ENCODE peak calls at places on chromosomes 11 and 22, in seven cellular contexts. One of them, this sample, is unnamed.

GRCh38 chr11:126589492-126589803 is 234.0 kb downstream of the ST3GAL4 start:
- DNase-seq in WTC11: no peak
- DNase-seq in anterior cingulate cortex: no peak
- DNase-seq in T-helper 1 cell: no peak
- DNase-seq in GM10248: no peak
- DNase-seq in HFF-Myc: no peak
- DNase-seq in stimulated activated effector memory CD8-positive, alpha-beta T cell treated with anti-CD3 and anti-CD28 coated beads, Interleukin-12 subunit alpha, Interleukin-12 subunit beta, amount 100 ng/mL, for 72 hours: no peak
- DNase-seq in this sample: no peak

GRCh38 chr22:31229402-31230140 is 17.5 kb downstream of the LIMK2 start:
- DNase-seq in WTC11: no peak
- DNase-seq in anterior cingulate cortex: no peak
- DNase-seq in T-helper 1 cell: peak
- DNase-seq in GM10248: no peak
- DNase-seq in HFF-Myc: no peak
- DNase-seq in stimulated activated effector memory CD8-positive, alpha-beta T cell treated with anti-CD3 and anti-CD28 coated beads, Interleukin-12 subunit alpha, Interleukin-12 subunit beta, amount 100 ng/mL, for 72 hours: no peak
- DNase-seq in this sample: no peak

GRCh38 chr22:48744283-48744641 is 1083.4 kb downstream of the BRD1 start:
- DNase-seq in WTC11: no peak
- DNase-seq in anterior cingulate cortex: no peak
- DNase-seq in T-helper 1 cell: no peak
- DNase-seq in GM10248: no peak
- DNase-seq in HFF-Myc: no peak
- DNase-seq in stimulated activated effector memory CD8-positive, alpha-beta T cell treated with anti-CD3 and anti-CD28 coated beads, Interleukin-12 subunit alpha, Interleukin-12 subunit beta, amount 100 ng/mL, for 72 hours: no peak
- DNase-seq in this sample: no peak

GRCh38 chr11:133966924-133967598 is 10.3 kb upstream of the IGSF9B start:
- DNase-seq in WTC11: peak
- DNase-seq in anterior cingulate cortex: no peak
- DNase-seq in T-helper 1 cell: peak
- DNase-seq in GM10248: peak
- DNase-seq in HFF-Myc: no peak
- DNase-seq in stimulated activated effector memory CD8-positive, alpha-beta T cell treated with anti-CD3 and anti-CD28 coated beads, Interleukin-12 subunit alpha, Interleukin-12 subunit beta, amount 100 ng/mL, for 72 hours: peak
- DNase-seq in this sample: peak

GRCh38 chr11:117143390-117143789 is 697 bp upstream of the PAFAH1B2 start:
- DNase-seq in WTC11: no peak
- DNase-seq in anterior cingulate cortex: no peak
- DNase-seq in T-helper 1 cell: peak
- DNase-seq in GM10248: peak
- DNase-seq in HFF-Myc: peak
- DNase-seq in stimulated activated effector memory CD8-positive, alpha-beta T cell treated with anti-CD3 and anti-CD28 coated beads, Interleukin-12 subunit alpha, Interleukin-12 subunit beta, amount 100 ng/mL, for 72 hours: no peak
- DNase-seq in this sample: peak

GRCh38 chr11:12989428-12990242 is 19.5 kb upstream of the RASSF10 start:
- DNase-seq in WTC11: no peak
- DNase-seq in anterior cingulate cortex: no peak
- DNase-seq in T-helper 1 cell: no peak
- DNase-seq in GM10248: no peak
- DNase-seq in HFF-Myc: no peak
- DNase-seq in stimulated activated effector memory CD8-positive, alpha-beta T cell treated with anti-CD3 and anti-CD28 coated beads, Interleukin-12 subunit alpha, Interleukin-12 subunit beta, amount 100 ng/mL, for 72 hours: no peak
- DNase-seq in this sample: no peak

GRCh38 chr11:132099692-132100091 is 729.3 kb downstream of the NTM start:
- DNase-seq in WTC11: peak
- DNase-seq in anterior cingulate cortex: no peak
- DNase-seq in T-helper 1 cell: no peak
- DNase-seq in GM10248: peak
- DNase-seq in HFF-Myc: no peak
- DNase-seq in stimulated activated effector memory CD8-positive, alpha-beta T cell treated with anti-CD3 and anti-CD28 coated beads, Interleukin-12 subunit alpha, Interleukin-12 subunit beta, amount 100 ng/mL, for 72 hours: no peak
- DNase-seq in this sample: peak

GRCh38 chr22:38174626-38175025 is 7.0 kb downstream of the PLA2G6 start:
- DNase-seq in WTC11: no peak
- DNase-seq in anterior cingulate cortex: no peak
- DNase-seq in T-helper 1 cell: no peak
- DNase-seq in GM10248: no peak
- DNase-seq in HFF-Myc: no peak
- DNase-seq in stimulated activated effector memory CD8-positive, alpha-beta T cell treated with anti-CD3 and anti-CD28 coated beads, Interleukin-12 subunit alpha, Interleukin-12 subunit beta, amount 100 ng/mL, for 72 hours: no peak
- DNase-seq in this sample: no peak

GRCh38 chr11:106127604-106128003 is 50.1 kb downstream of the AASDHPPT start:
- DNase-seq in WTC11: no peak
- DNase-seq in anterior cingulate cortex: no peak
- DNase-seq in T-helper 1 cell: no peak
- DNase-seq in GM10248: no peak
- DNase-seq in HFF-Myc: no peak
- DNase-seq in stimulated activated effector memory CD8-positive, alpha-beta T cell treated with anti-CD3 and anti-CD28 coated beads, Interleukin-12 subunit alpha, Interleukin-12 subunit beta, amount 100 ng/mL, for 72 hours: no peak
- DNase-seq in this sample: no peak

GRCh38 chr11:21769188-21769587 is 423.7 kb upstream of the ANO5 start:
- DNase-seq in WTC11: no peak
- DNase-seq in anterior cingulate cortex: no peak
- DNase-seq in T-helper 1 cell: no peak
- DNase-seq in GM10248: no peak
- DNase-seq in HFF-Myc: no peak
- DNase-seq in stimulated activated effector memory CD8-positive, alpha-beta T cell treated with anti-CD3 and anti-CD28 coated beads, Interleukin-12 subunit alpha, Interleukin-12 subunit beta, amount 100 ng/mL, for 72 hours: no peak
- DNase-seq in this sample: no peak

GRCh38 chr11:28701760-28702449 is 593.7 kb downstream of the METTL15 start:
- DNase-seq in WTC11: no peak
- DNase-seq in anterior cingulate cortex: no peak
- DNase-seq in T-helper 1 cell: no peak
- DNase-seq in GM10248: no peak
- DNase-seq in HFF-Myc: no peak
- DNase-seq in stimulated activated effector memory CD8-positive, alpha-beta T cell treated with anti-CD3 and anti-CD28 coated beads, Interleukin-12 subunit alpha, Interleukin-12 subunit beta, amount 100 ng/mL, for 72 hours: no peak
- DNase-seq in this sample: no peak

GRCh38 chr11:66739983-66740382 is 11.0 kb upstream of the SPTBN2 start:
- DNase-seq in WTC11: no peak
- DNase-seq in anterior cingulate cortex: no peak
- DNase-seq in T-helper 1 cell: no peak
- DNase-seq in GM10248: no peak
- DNase-seq in HFF-Myc: no peak
- DNase-seq in stimulated activated effector memory CD8-positive, alpha-beta T cell treated with anti-CD3 and anti-CD28 coated beads, Interleukin-12 subunit alpha, Interleukin-12 subunit beta, amount 100 ng/mL, for 72 hours: no peak
- DNase-seq in this sample: no peak

GRCh38 chr11:129699711-129700304 is 115.8 kb upstream of the TMEM45B start:
- DNase-seq in WTC11: no peak
- DNase-seq in anterior cingulate cortex: no peak
- DNase-seq in T-helper 1 cell: no peak
- DNase-seq in GM10248: no peak
- DNase-seq in HFF-Myc: no peak
- DNase-seq in stimulated activated effector memory CD8-positive, alpha-beta T cell treated with anti-CD3 and anti-CD28 coated beads, Interleukin-12 subunit alpha, Interleukin-12 subunit beta, amount 100 ng/mL, for 72 hours: no peak
- DNase-seq in this sample: peak

GRCh38 chr11:1155274-1155693 is 2.5 kb upstream of the MUC5AC start:
- DNase-seq in WTC11: no peak
- DNase-seq in anterior cingulate cortex: no peak
- DNase-seq in T-helper 1 cell: no peak
- DNase-seq in GM10248: no peak
- DNase-seq in HFF-Myc: no peak
- DNase-seq in stimulated activated effector memory CD8-positive, alpha-beta T cell treated with anti-CD3 and anti-CD28 coated beads, Interleukin-12 subunit alpha, Interleukin-12 subunit beta, amount 100 ng/mL, for 72 hours: no peak
- DNase-seq in this sample: no peak

GRCh38 chr11:47938791-47939560 is 41.4 kb upstream of the PTPRJ start:
- DNase-seq in WTC11: no peak
- DNase-seq in anterior cingulate cortex: no peak
- DNase-seq in T-helper 1 cell: no peak
- DNase-seq in GM10248: no peak
- DNase-seq in HFF-Myc: no peak
- DNase-seq in stimulated activated effector memory CD8-positive, alpha-beta T cell treated with anti-CD3 and anti-CD28 coated beads, Interleukin-12 subunit alpha, Interleukin-12 subunit beta, amount 100 ng/mL, for 72 hours: no peak
- DNase-seq in this sample: no peak

GRCh38 chr11:70494559-70495350 is 96.4 kb downstream of the CTTN start:
- DNase-seq in WTC11: no peak
- DNase-seq in anterior cingulate cortex: no peak
- DNase-seq in T-helper 1 cell: no peak
- DNase-seq in GM10248: no peak
- DNase-seq in HFF-Myc: no peak
- DNase-seq in stimulated activated effector memory CD8-positive, alpha-beta T cell treated with anti-CD3 and anti-CD28 coated beads, Interleukin-12 subunit alpha, Interleukin-12 subunit beta, amount 100 ng/mL, for 72 hours: no peak
- DNase-seq in this sample: no peak